ENCODE peak calls at places on chromosomes 16 and 17, in seven cellular contexts. A is Calu3, S is mucosa of descending colon, B is astrocyte of the spinal cord, J is GM12878, Z is heart left ventricle, U is HCT116. X is an unnamed sample.

GRCh38 chr17:73043686-73044581 is 48.6 kb downstream of the SLC39A11 start:
- DNase-seq in U (no peak), J (no peak), Z (no peak), B (peak; percentile 72), S (no peak), A (no peak), X (peak; percentile 72)

GRCh38 chr17:13266596-13266995 is 248.8 kb upstream of the ELAC2 start:
- DNase-seq in Z (no peak), B (peak; percentile 1), U (no peak), J (no peak), S (no peak), A (no peak), X (peak; percentile 64)

GRCh38 chr17:72205357-72205756 is 84.5 kb downstream of the SOX9 start:
- DNase-seq in Z (no peak), B (no peak), J (no peak), U (no peak), A (no peak), S (no peak), X (no peak)

GRCh38 chr17:29760279-29760721 is 137.6 kb upstream of the CORO6 start:
- DNase-seq in Z (no peak), B (peak; percentile 58), U (no peak), S (no peak), A (no peak), J (peak; percentile 85), X (peak; percentile 22)

GRCh38 chr17:7001562-7001961 is 5.7 kb downstream of the ALOX12 start:
- DNase-seq in A (peak; percentile 24), Z (no peak), U (no peak), S (no peak), J (no peak), B (peak; percentile 31), X (no peak)

GRCh38 chr16:55552621-55553020 is 13.9 kb upstream of the CAPNS2 start:
- DNase-seq in B (peak; percentile 62), U (no peak), J (no peak), Z (no peak), S (no peak), A (no peak), X (peak; percentile 84)

GRCh38 chr16:30092373-30093010 is 768 bp upstream of the TBX6 start:
- DNase-seq in Z (peak; percentile 87), A (peak; percentile 73), S (peak; percentile 91), U (peak; percentile 56), J (peak; percentile 93), B (peak; percentile 58), X (no peak)

GRCh38 chr17:14153374-14153773 is 83.3 kb downstream of the CDRT15 start:
- DNase-seq in S (no peak), J (no peak), B (no peak), A (no peak), Z (no peak), U (no peak), X (no peak)

GRCh38 chr17:17363638-17364337 is 60.6 kb downstream of the NT5M start:
- DNase-seq in S (peak; percentile 58), Z (no peak), U (no peak), B (no peak), A (no peak), J (no peak), X (no peak)

GRCh38 chr16:1947369-1947670 is 4.3 kb upstream of the MSRB1 start:
- DNase-seq in J (no peak), B (no peak), S (no peak), Z (no peak), U (no peak), A (no peak), X (no peak)

GRCh38 chr16:1949507-1949906 is 5.0 kb downstream of the RPL3L start:
- DNase-seq in U (no peak), B (no peak), A (no peak), S (no peak), J (no peak), Z (no peak), X (no peak)

GRCh38 chr16:1946495-1947368 is 3.7 kb upstream of the MSRB1 start:
- DNase-seq in U (no peak), B (no peak), Z (no peak), J (no peak), A (no peak), S (no peak), X (no peak)

GRCh38 chr16:1950559-1950958 is 3.9 kb downstream of the RPL3L start:
- DNase-seq in B (no peak), A (no peak), U (no peak), S (no peak), Z (peak; percentile 77), J (no peak), X (no peak)

DNA sequence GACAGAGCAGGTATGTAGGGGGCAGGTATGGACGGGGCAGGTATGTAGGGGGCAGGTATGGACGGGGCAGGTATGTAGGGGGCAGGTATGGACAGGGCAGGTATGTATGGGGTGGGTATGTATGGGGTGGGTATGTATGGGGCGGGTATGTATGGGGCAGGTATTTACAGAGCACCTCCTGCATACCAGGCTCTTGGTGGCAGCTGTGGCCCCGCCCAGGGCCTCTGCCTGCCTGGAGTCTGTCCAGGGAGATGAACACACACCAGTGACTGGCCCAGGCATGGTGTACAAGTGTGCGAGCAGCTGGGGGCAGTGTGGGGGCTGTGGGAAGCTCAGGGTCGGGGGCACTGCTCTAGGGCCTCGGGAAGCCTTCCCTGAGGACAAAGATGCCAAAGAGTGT is 4.4 kb downstream of the RPL3L start:
- DNase-seq in S (no peak), J (no peak), B (no peak), Z (peak; percentile 55), A (no peak), U (no peak), X (no peak)
- TF ChIP-seq CTCF in S (no peak), J (no peak), B (no peak), Z (no peak), A (no peak), U (no peak), X (no peak)

GRCh38 chr17:80894439-80894721 is 97.3 kb upstream of the CHMP6 start:
- DNase-seq in U (no peak), Z (no peak), J (no peak), A (no peak), B (no peak), S (no peak), X (no peak)
- TF ChIP-seq CTCF in U (peak; percentile 35), Z (no peak), J (no peak), A (no peak), B (peak; percentile 40), S (no peak), X (peak; percentile 27)

GRCh38 chr17:64531955-64532371 is 25.2 kb downstream of the CEP95 start:
- DNase-seq in J (no peak), Z (no peak), A (no peak), S (no peak), U (no peak), B (peak; percentile 75), X (no peak)

GRCh38 chr17:64532409-64532808 is 25.6 kb downstream of the CEP95 start:
- DNase-seq in Z (no peak), U (no peak), B (no peak), A (no peak), J (no peak), S (no peak), X (no peak)

GRCh38 chr17:64533784-64534183 is 27.0 kb downstream of the CEP95 start:
- DNase-seq in Z (no peak), U (no peak), A (no peak), B (no peak), J (no peak), S (no peak), X (no peak)

GRCh38 chr17:64535357-64535756 is 28.6 kb downstream of the CEP95 start:
- DNase-seq in A (no peak), S (no peak), Z (no peak), U (no peak), B (peak; percentile 53), J (no peak), X (no peak)

GRCh38 chr17:64534187-64534586 is 27.4 kb downstream of the CEP95 start:
- DNase-seq in U (no peak), B (no peak), Z (no peak), S (no peak), A (peak; percentile 11), J (no peak), X (no peak)
- TF ChIP-seq CTCF in U (peak; percentile 59), B (peak; percentile 15), Z (no peak), S (no peak), A (no peak), J (no peak), X (peak; percentile 51)

GRCh38 chr17:82104797-82105416 is 6.9 kb upstream of the FASN start:
- DNase-seq in B (no peak), U (no peak), Z (no peak), J (no peak), A (no peak), S (peak; percentile 46), X (no peak)

GRCh38 chr17:82106697-82107305 is 8.8 kb upstream of the FASN start:
- DNase-seq in U (no peak), B (no peak), Z (no peak), S (peak; percentile 52), A (no peak), J (no peak), X (no peak)

GRCh38 chr17:82107341-82107860 is 9.4 kb upstream of the FASN start:
- DNase-seq in U (no peak), S (peak; percentile 52), A (no peak), Z (no peak), B (no peak), J (no peak), X (no peak)

GRCh38 chr17:82105417-82105881 is 7.4 kb upstream of the FASN start:
- DNase-seq in A (no peak), S (peak; percentile 60), B (no peak), J (no peak), Z (no peak), U (no peak), X (no peak)

GRCh38 chr17:82105882-82106696 is 8.1 kb upstream of the FASN start:
- DNase-seq in J (peak; percentile 51), A (peak; percentile 89), B (peak; percentile 18), U (peak; percentile 82), Z (no peak), S (peak; percentile 87), X (peak; percentile 55)
- TF ChIP-seq CTCF in J (peak; percentile 56), A (peak; percentile 25), B (peak; percentile 38), U (peak; percentile 91), Z (no peak), S (no peak), X (peak; percentile 64)

DNA sequence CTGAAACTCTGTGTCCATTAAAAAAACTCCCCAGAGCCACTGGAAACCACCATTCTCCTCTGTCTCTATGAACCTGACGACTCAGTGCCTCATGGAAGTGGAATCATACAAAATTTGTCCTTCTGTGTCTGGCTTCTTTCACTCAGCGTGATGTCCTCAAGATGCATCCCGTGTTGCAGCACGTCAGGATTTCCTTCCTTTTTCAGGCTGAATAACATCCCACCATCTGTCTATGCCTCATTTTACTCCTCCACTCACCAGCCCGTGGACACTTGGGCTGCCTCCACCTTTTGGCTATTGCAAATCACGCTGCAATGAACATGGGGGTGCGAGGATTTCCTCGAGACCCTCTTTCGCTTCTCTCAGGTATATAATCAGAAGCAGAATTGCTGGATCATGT is 12.7 kb upstream of the ALDH3A1 start:
- DNase-seq in S (no peak), U (no peak), A (no peak), B (no peak), J (no peak), Z (no peak), X (no peak)
- TF ChIP-seq CTCF in S (no peak), U (no peak), A (no peak), B (no peak), J (no peak), Z (no peak), X (no peak)